ENCODE peak calls at places on chromosomes 5 and 9, in five cellular contexts. E, V, B, K and U are unnamed samples.

GRCh38 chr5:126309860-126310259 is 113.3 kb upstream of the GRAMD2B start:
- DNase-seq in B (no peak), V (no peak), K (no peak), E (no peak), U (no peak)

GRCh38 chr5:168974081-168974480 is 326.9 kb downstream of the SLIT3 start:
- DNase-seq in K (no peak), B (no peak), V (no peak), E (no peak), U (no peak)

GRCh38 chr5:72266862-72267261 is 53.2 kb downstream of the MRPS27 start:
- DNase-seq in V (no peak), E (no peak), K (no peak), B (no peak), U (no peak)

GRCh38 chr5:146947181-146947941 is 68.8 kb upstream of the PPP2R2B start:
- DNase-seq in K (no peak), B (no peak), E (peak), V (peak), U (peak)

GRCh38 chr5:66538531-66538930 is 57.7 kb upstream of the MAST4 start:
- DNase-seq in V (no peak), E (no peak), K (no peak), B (no peak), U (no peak)

GRCh38 chr9:21294325-21294724 is 10.8 kb downstream of the IFNA5 start:
- DNase-seq in K (no peak), E (no peak), V (no peak), B (no peak), U (no peak)

GRCh38 chr9:93949694-93950449 is 5.3 kb downstream of the BARX1 start:
- DNase-seq in E (no peak), B (no peak), V (no peak), K (peak), U (no peak)

GRCh38 chr5:4544049-4544675 is 596.0 kb upstream of the ADAMTS16 start:
- DNase-seq in V (no peak), K (no peak), B (no peak), E (no peak), U (no peak)

GRCh38 chr9:137758067-137758466 is 119.5 kb upstream of the CACNA1B start:
- DNase-seq in K (no peak), V (no peak), E (no peak), B (no peak), U (no peak)

GRCh38 chr5:54390015-54390414 is 65.5 kb upstream of the HSPB3 start:
- DNase-seq in B (peak), K (no peak), E (peak), V (peak), U (no peak)

GRCh38 chr9:116383956-116384355 is 230.4 kb downstream of the PAPPA start:
- DNase-seq in K (no peak), E (no peak), B (peak), V (no peak), U (no peak)

GRCh38 chr9:72046593-72047456 is 13.6 kb downstream of the C9orf57 start:
- DNase-seq in V (no peak), B (no peak), K (no peak), E (no peak), U (no peak)

GRCh38 chr9:127318651-127319167 is 54.1 kb downstream of the GARNL3 start:
- DNase-seq in V (no peak), E (no peak), K (no peak), B (peak), U (no peak)

GRCh38 chr5:174327317-174327864 is 281.9 kb downstream of the NSG2 start:
- DNase-seq in B (peak), V (peak), E (peak), K (peak), U (peak)

GRCh38 chr5:167585184-167585583 is 706.3 kb upstream of the WWC1 start:
- DNase-seq in B (no peak), K (no peak), V (no peak), E (no peak), U (no peak)

GRCh38 chr5:78792342-78793055 is 143.9 kb upstream of the LHFPL2 start:
- DNase-seq in K (no peak), B (no peak), V (no peak), E (no peak), U (no peak)

GRCh38 chr5:149464796-149465489 is 85.9 kb upstream of the IL17B start:
- DNase-seq in V (no peak), K (no peak), B (no peak), E (no peak), U (no peak)

GRCh38 chr5:124468671-124469411 is 277.6 kb downstream of the ZNF608 start:
- DNase-seq in V (no peak), E (no peak), B (no peak), K (no peak), U (no peak)